ENCODE peak calls at places on chromosomes 4 and X, in five cellular contexts. D, O, P, E and Z are unnamed samples. For H3K4me1, the result is how much of the 10 kb centered on the place peaks cover.

GRCh38 chrX:120560405-120560841 is 339 bp downstream of the CUL4B start:
- DNase-seq in D (no peak), O (no peak), P (no peak), E (no peak), Z (peak)

GRCh38 chrX:555589-556220 is 74.9 kb upstream of the SHOX start:
- DNase-seq in D (no peak), O (no peak), P (no peak), E (no peak), Z (no peak)

GRCh38 chr4:153246446-153247115 is 42.3 kb downstream of the TRIM2 start:
- DNase-seq in D (no peak), O (no peak), P (no peak), E (no peak), Z (no peak)

GRCh38 chr4:92305148-92305877 is 1.5 kb downstream of the GRID2 start:
- DNase-seq in D (peak), O (peak), P (peak), E (peak), Z (no peak)

GRCh38 chr4:15031993-15032660 is 29.8 kb downstream of the CPEB2 start:
- DNase-seq in D (no peak), O (no peak), P (no peak), E (no peak), Z (no peak)

GRCh38 chr4:72390409-72390808 is 178.6 kb downstream of the ADAMTS3 start:
- DNase-seq in D (no peak), O (no peak), P (no peak), E (no peak), Z (no peak)

GRCh38 chr4:2942532-2943363 is 20.5 kb downstream of the NOP14 start:
- DNase-seq in D (no peak), O (no peak), P (no peak), E (no peak), Z (no peak)

GRCh38 chr4:90281956-90282355 is 154.8 kb downstream of the CCSER1 start:
- DNase-seq in D (no peak), O (no peak), P (no peak), E (no peak), Z (no peak)

GRCh38 chrX:12955882-12956703 is 18.8 kb upstream of the TMSB4X start:
- DNase-seq in D (peak), O (no peak), P (no peak), E (no peak), Z (peak)

GRCh38 chr4:128308986-128309385 is 21.4 kb upstream of the PGRMC2 start:
- DNase-seq in D (no peak), O (no peak), P (no peak), E (no peak), Z (no peak)

GRCh38 chr4:38957947-38958346 is 74.3 kb downstream of the TMEM156 start:
- DNase-seq in D (no peak), O (no peak), P (no peak), E (no peak), Z (no peak)

GRCh38 chrX:19981987-19982386 is 8.9 kb downstream of the BCLAF3 start:
- DNase-seq in D (no peak), O (no peak), P (peak), E (no peak), Z (no peak)

GRCh38 chr4:113952452-113953029 is 26.9 kb downstream of the ARSJ start:
- DNase-seq in D (peak), O (peak), P (peak), E (peak), Z (peak)

GRCh38 chrX:47540754-47541538 is 20.1 kb upstream of the ARAF start:
- DNase-seq in D (peak), O (peak), P (peak), E (peak), Z (no peak)

GRCh38 chr4:83393908-83394307 is 59.3 kb upstream of the HPSE start:
- DNase-seq in D (no peak), O (no peak), P (no peak), E (no peak), Z (no peak)

GRCh38 chrX:117610049-117610448 is 506.6 kb downstream of the KLHL13 start:
- DNase-seq in D (no peak), O (no peak), P (no peak), E (no peak), Z (no peak)

GRCh38 chrX:95860127-95860526 is 824.5 kb upstream of the DIAPH2 start:
- DNase-seq in D (no peak), O (no peak), P (no peak), E (no peak), Z (no peak)

GRCh38 chr4:7335363-7336066 is 99.2 kb downstream of the PSAPL1 start:
- DNase-seq in D (peak), O (peak), P (peak), E (peak), Z (peak)

GRCh38 chr4:158094413-158095110 is 78.3 kb downstream of the GASK1B start:
- DNase-seq in D (peak), O (peak), P (no peak), E (no peak), Z (no peak)

GRCh38 chrX:151396042-151396826 is 772 bp upstream of the VMA21 start:
- DNase-seq in D (no peak), O (peak), P (no peak), E (peak), Z (peak)

GRCh38 chrX:40130207-40130606 is 32.4 kb upstream of the BCOR start:
- DNase-seq in D (peak), O (no peak), P (no peak), E (no peak), Z (no peak)

GRCh38 chrX:29478336-29479069 is 736.9 kb upstream of the MAGEB2 start:
- DNase-seq in D (peak), O (peak), P (peak), E (peak), Z (peak)

GRCh38 chr4:3201718-3202702 is 46.9 kb upstream of the MSANTD1 start:
- DNase-seq in D (no peak), O (no peak), P (no peak), E (no peak), Z (peak)

GRCh38 chr4:99402765-99403164 is 32.4 kb downstream of the ADH7 start:
- DNase-seq in D (no peak), O (peak), P (no peak), E (no peak), Z (no peak)
- TF ChIP-seq CTCF in D (no peak), O (peak), P (peak), E (no peak), Z (peak)

GRCh38 chr4:143390764-143391163 is 54.1 kb downstream of the GAB1 start:
- DNase-seq in D (no peak), O (no peak), P (no peak), E (peak), Z (peak)
- H3K4me1 ChIP-seq in D (under half), O (under half), P (under half), E (under half), Z (half or more)

GRCh38 chr4:125702406-125702805 is 387.7 kb downstream of the FAT4 start:
- DNase-seq in D (no peak), O (no peak), P (no peak), E (no peak), Z (no peak)
- TF ChIP-seq EZH2phosphoT487 in D (no peak), O (no peak), P (no peak), E (no peak), Z (no peak)

DNA sequence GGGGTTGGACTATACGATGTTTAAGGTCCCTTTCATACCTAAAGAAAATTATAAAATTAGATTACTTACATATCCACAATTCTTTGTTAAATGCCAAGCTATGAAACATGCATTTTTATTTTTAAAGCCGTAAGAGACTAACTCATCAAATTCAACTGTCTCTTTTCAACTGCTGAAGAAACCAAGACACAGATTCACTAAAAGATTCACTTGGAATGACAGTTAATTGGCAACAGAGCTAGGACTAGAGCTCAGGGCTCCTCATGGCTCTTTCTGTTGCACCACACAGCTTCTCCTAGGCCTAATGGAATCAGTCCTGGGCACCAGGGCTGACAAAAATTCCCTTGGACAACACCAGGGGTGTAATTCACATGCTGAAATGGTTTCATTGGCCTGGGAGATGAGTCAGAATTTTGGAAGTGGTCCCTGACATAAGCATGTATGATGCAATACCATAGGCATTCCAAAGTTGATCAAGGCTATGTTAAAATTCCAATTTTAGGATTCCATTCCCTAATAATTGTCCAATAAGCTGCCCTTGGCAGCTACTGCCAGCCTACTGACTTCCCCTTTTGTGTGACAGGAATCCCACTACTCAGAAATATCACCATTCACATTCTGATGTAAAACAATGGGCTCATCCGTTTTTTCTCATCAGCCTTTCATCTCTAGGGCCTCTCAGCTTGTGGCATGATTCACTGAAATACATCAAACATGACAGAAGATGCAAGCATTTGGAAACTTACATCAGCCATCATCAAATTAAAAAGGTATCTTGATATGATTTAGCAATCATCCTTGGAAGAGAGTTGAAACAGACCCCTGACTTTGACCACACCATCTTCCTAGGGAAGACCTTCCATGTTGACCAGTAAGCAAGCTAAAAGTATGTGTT is 54.2 kb downstream of the PLAC1 start:
- DNase-seq in D (peak), O (peak), P (no peak), E (no peak), Z (no peak)
- TF ChIP-seq CTCF in D (no peak), O (no peak), P (no peak), E (peak), Z (no peak)

DNA sequence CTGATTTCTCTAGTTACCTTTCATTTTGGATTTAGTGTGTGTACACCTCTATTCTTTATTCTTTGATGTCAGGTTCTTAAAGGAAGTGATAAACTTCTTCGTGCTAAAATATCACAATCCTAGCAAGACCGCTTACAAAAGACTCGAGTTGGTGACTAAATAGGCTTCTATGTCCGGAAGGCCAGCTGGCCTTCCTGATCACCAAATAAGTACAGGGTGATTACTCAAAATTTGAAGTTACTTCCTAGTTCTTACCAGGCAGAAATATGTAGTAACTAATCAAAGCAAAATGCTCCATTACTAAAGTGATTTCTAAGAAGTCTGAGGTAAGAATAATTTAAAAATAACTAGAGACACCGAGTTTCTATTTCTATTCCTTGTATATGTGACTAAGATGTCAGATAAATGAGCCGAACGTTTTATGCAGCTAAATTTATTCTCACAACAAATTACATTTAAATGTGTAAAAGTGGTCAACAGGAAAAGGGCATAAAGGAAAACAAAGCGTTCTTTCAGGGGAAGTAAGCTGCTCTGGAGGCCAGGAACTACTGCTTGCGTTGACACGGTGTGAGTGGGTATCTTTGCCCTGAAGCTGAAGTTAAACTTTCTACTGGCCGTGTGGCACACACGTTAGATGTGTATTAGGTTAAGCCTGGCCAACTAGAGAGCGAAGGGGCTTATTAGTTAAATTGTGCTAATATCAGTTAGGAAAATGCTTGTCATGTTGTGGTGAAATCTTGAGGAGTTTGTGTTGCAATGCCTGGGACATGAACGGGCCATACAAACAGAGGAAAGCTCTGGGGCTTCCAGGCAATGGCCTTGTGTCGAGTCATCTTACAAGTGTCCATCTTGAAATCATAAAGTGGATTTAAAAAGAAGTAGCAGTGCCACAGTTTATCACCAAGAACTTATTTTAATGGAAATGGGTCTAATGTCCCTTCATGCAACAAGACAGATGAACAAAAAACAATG is 62.4 kb downstream of the NSUN7 start:
- DNase-seq in D (no peak), O (no peak), P (no peak), E (no peak), Z (no peak)
- H3K4me1 ChIP-seq in D (under half), O (under half), P (under half), E (under half), Z (under half)

GRCh38 chrX:14448406-14448805 is 80.9 kb upstream of the GLRA2 start:
- DNase-seq in D (no peak), O (no peak), P (no peak), E (no peak), Z (no peak)
- TF ChIP-seq EZH2phosphoT487 in D (no peak), O (no peak), P (no peak), E (no peak), Z (no peak)